ENCODE peak calls at places on chromosomes 11 and 22, in seven cellular contexts. J is dorsolateral prefrontal cortex, N is cardiac muscle cell, I is OCI-LY7, B is upper lobe of left lung, T is A549, U is adrenal gland. P is an unnamed sample.

GRCh38 chr11:132962026-132962425 is 570.3 kb downstream of the OPCML start:
- DNase-seq in B (no peak), U (no peak), N (peak), I (no peak), T (no peak), J (peak), P (no peak)

GRCh38 chr11:34209809-34210208 is 104.4 kb downstream of the NAT10 start:
- DNase-seq in N (no peak), B (no peak), J (no peak), U (no peak), I (no peak), T (no peak), P (no peak)

GRCh38 chr22:48284671-48285070 is 1522.2 kb downstream of the TBC1D22A start:
- DNase-seq in J (no peak), N (no peak), U (no peak), T (no peak), B (no peak), I (no peak), P (no peak)

GRCh38 chr22:22076361-22076760 is 93.8 kb upstream of the TOP3B start:
- DNase-seq in I (no peak), N (no peak), U (no peak), T (no peak), B (no peak), J (no peak), P (no peak)

GRCh38 chr11:95514386-95515145 is 275.0 kb downstream of the FAM76B start:
- DNase-seq in J (no peak), I (no peak), B (no peak), N (no peak), T (no peak), U (no peak), P (no peak)

GRCh38 chr22:16806401-16806800 is 18.8 kb downstream of the XKR3 start:
- DNase-seq in T (no peak), N (no peak), U (no peak), I (no peak), J (no peak), B (no peak), P (no peak)

GRCh38 chr11:124481365-124482323 is 36.1 kb upstream of the OR8B8 start:
- DNase-seq in N (peak), J (no peak), I (peak), B (no peak), T (peak), U (no peak), P (no peak)

GRCh38 chr22:25027052-25027525 is 74.6 kb downstream of the KIAA1671 start:
- DNase-seq in U (no peak), J (no peak), N (no peak), I (no peak), B (no peak), T (no peak), P (no peak)

GRCh38 chr11:27319065-27319464 is 44.0 kb downstream of the CCDC34 start:
- DNase-seq in B (no peak), J (no peak), N (peak), T (peak), I (no peak), U (no peak), P (no peak)

GRCh38 chr22:18048441-18048898 is 24.1 kb upstream of the MICAL3 start:
- DNase-seq in U (no peak), B (peak), N (peak), J (no peak), I (no peak), T (no peak), P (no peak)

GRCh38 chr11:87851234-87851633 is 324.0 kb downstream of the RAB38 start:
- DNase-seq in T (no peak), B (no peak), I (no peak), N (no peak), U (no peak), J (no peak), P (no peak)

GRCh38 chr11:106998126-106998525 is 20.1 kb downstream of the GUCY1A2 start:
- DNase-seq in T (no peak), N (peak), J (no peak), B (no peak), U (no peak), I (no peak), P (no peak)

GRCh38 chr22:38864361-38865191 is 7.4 kb downstream of the CBX6 start:
- DNase-seq in J (peak), U (peak), B (no peak), N (peak), I (no peak), T (no peak), P (no peak)

GRCh38 chr22:29385748-29386147 is 2.6 kb downstream of the AP1B1 start:
- DNase-seq in J (no peak), I (peak), U (no peak), B (no peak), T (no peak), N (no peak), P (no peak)

GRCh38 chr11:46307785-46308341 is 30.4 kb downstream of the CREB3L1 start:
- DNase-seq in U (no peak), B (peak), T (no peak), I (no peak), J (no peak), N (no peak), P (no peak)

GRCh38 chr22:25448435-25449051 is 115.9 kb upstream of the GRK3 start:
- DNase-seq in B (no peak), U (peak), N (peak), I (peak), J (no peak), T (peak), P (no peak)

GRCh38 chr11:76491644-76492043 is 46.8 kb downstream of the EMSY start:
- DNase-seq in J (no peak), N (no peak), I (no peak), T (peak), U (no peak), B (no peak), P (no peak)

GRCh38 chr11:65132238-65132987 is 1.9 kb downstream of the SYVN1 start:
- DNase-seq in T (no peak), U (no peak), I (peak), N (no peak), J (no peak), B (no peak), P (no peak)

GRCh38 chr11:2305862-2306823 is 4.3 kb downstream of the TSPAN32 start:
- DNase-seq in B (no peak), N (peak), J (no peak), T (no peak), U (peak), I (peak), P (no peak)
- H3K27ac ChIP-seq in B (peak), N (peak), J (no peak), T (no peak), U (peak), I (no peak), P (peak)

DNA sequence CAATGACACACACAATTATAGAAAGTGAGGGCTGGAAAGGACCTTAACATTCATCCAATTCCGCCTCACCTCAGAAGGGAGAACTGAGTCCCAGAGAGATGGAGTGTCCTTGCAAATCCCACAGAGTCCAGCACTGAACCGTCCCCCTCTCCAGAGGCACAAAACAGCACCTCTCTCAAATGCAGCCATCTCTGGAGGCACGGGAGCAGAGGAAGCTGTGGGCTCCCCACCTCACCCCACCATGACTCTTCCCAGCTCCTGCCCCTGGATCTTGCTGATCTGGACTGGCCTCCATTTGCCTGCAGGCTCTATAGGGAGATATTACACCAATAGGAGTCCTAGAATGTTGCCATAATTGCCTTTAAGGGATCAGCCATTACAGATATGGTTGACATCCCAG is 1.4 kb upstream of the DRD2 start:
- DNase-seq in B (no peak), I (no peak), N (no peak), J (no peak), T (no peak), U (no peak), P (no peak)
- H3K27ac ChIP-seq in B (no peak), I (no peak), N (no peak), J (no peak), T (no peak), U (no peak), P (no peak)

GRCh38 chr11:74749965-74750296 is 1.3 kb downstream of the RNF169 start:
- DNase-seq in J (no peak), B (no peak), U (no peak), N (no peak), I (peak), T (no peak), P (no peak)
- H3K27ac ChIP-seq in J (no peak), B (peak), U (peak), N (no peak), I (peak), T (peak), P (peak)

GRCh38 chr22:41940853-41941765 is 5.8 kb downstream of the CENPM start:
- DNase-seq in J (peak), B (no peak), I (peak), T (peak), U (peak), N (peak), P (peak)
- H3K27ac ChIP-seq in J (no peak), B (peak), I (peak), T (peak), U (peak), N (no peak), P (peak)